ENCODE peak calls at places on chromosome 22, in six cellular contexts. U is T-helper 17 cell; Q is effector memory CD4-positive, alpha-beta T cell; O is nephron progenitor cell; K is GM10248; I is NCI-H1092. P is an unnamed sample.

GRCh38 chr22:27799334-27800249 is 2.0 kb downstream of the MN1 start:
- DNase-seq in I (no peak), Q (no peak), K (no peak), O (peak; percentile 52), U (no peak), P (no peak)

GRCh38 chr22:19868773-19869471 is 14.2 kb upstream of the GNB1L start:
- DNase-seq in U (peak; percentile 8), K (no peak), Q (no peak), I (no peak), O (no peak), P (peak; percentile 6)

GRCh38 chr22:45101828-45102227 is 61.9 kb upstream of the NUP50 start:
- DNase-seq in O (peak; percentile 45), U (no peak), Q (no peak), I (no peak), K (peak; percentile 67), P (peak; percentile 2)

GRCh38 chr22:38032681-38033521 is 24.3 kb upstream of the PICK1 start:
- DNase-seq in I (no peak), O (no peak), K (no peak), U (no peak), Q (no peak), P (no peak)

GRCh38 chr22:20994128-20994901 is 7.6 kb downstream of the THAP7 start:
- DNase-seq in K (no peak), U (no peak), Q (no peak), O (no peak), I (no peak), P (no peak)

GRCh38 chr22:48755332-48755949 is 1072.2 kb downstream of the BRD1 start:
- DNase-seq in O (no peak), U (no peak), I (no peak), Q (no peak), K (no peak), P (no peak)

GRCh38 chr22:46105494-46106278 is 44.6 kb upstream of the PPARA start:
- DNase-seq in K (no peak), U (no peak), O (no peak), Q (no peak), I (no peak), P (no peak)

GRCh38 chr22:26570864-26571525 is 18.9 kb downstream of the TPST2 start:
- DNase-seq in U (no peak), K (no peak), O (no peak), I (no peak), Q (no peak), P (no peak)

GRCh38 chr22:24247011-24247507 is 2.2 kb upstream of the GGT5 start:
- DNase-seq in Q (no peak), I (no peak), O (no peak), U (no peak), K (no peak), P (no peak)

GRCh38 chr22:49935561-49935960 is 17.1 kb downstream of the CRELD2 start:
- DNase-seq in O (no peak), Q (no peak), K (peak; percentile 61), U (no peak), I (no peak), P (no peak)

GRCh38 chr22:46165975-46166374 is 15.6 kb downstream of the PPARA start:
- DNase-seq in U (no peak), I (no peak), Q (no peak), O (no peak), K (no peak), P (no peak)

GRCh38 chr22:25759825-25760231 is 17.8 kb downstream of the MYO18B start:
- DNase-seq in I (no peak), U (no peak), Q (no peak), K (no peak), O (no peak), P (no peak)

GRCh38 chr22:22342697-22343602 is 98.4 kb downstream of the VPREB1 start:
- DNase-seq in Q (peak; percentile 17), K (peak; percentile 79), O (peak; percentile 82), I (peak; percentile 31), U (peak; percentile 37), P (no peak)

P was measured in hippocampal formation.